ENCODE peak calls at places on chromosomes 12 and 14, in five cellular contexts. R is transverse colon, B is K562, L is uterus, H is colonic mucosa. D is an unnamed sample.
A peak's percentile ranks its signal among the peaks of the same experiment; 100 is the strongest.

GRCh38 chr14:97726661-97727060 is 929.5 kb downstream of the VRK1 start:
- DNase-seq in R (no peak), B (no peak), L (no peak), H (no peak), D (no peak)

GRCh38 chr12:46374286-46374685 is 1.7 kb upstream of the SLC38A2 start:
- DNase-seq in R (no peak), B (no peak), L (no peak), H (no peak), D (no peak)

GRCh38 chr12:24854017-24854416 is 94.9 kb downstream of the BCAT1 start:
- DNase-seq in R (no peak), B (no peak), L (no peak), H (no peak), D (no peak)

GRCh38 chr12:65696227-65696626 is 128.1 kb upstream of the HMGA2 start:
- DNase-seq in R (no peak), B (no peak), L (no peak), H (no peak), D (no peak)

GRCh38 chr14:52711666-52712065 is 4.7 kb downstream of the PSMC6 start:
- DNase-seq in R (no peak), B (no peak), L (no peak), H (no peak), D (no peak)

GRCh38 chr12:109772622-109773321 is 59.1 kb downstream of the FAM222A start:
- DNase-seq in R (no peak), B (no peak), L (no peak), H (no peak), D (no peak)

GRCh38 chr12:130254476-130255276 is 83.0 kb upstream of the PIWIL1 start:
- DNase-seq in R (no peak), B (no peak), L (no peak), H (no peak), D (no peak)

GRCh38 chr12:1934831-1935230 is 16.4 kb upstream of the CACNA2D4 start:
- DNase-seq in R (no peak), B (no peak), L (no peak), H (peak; percentile 17), D (no peak)

GRCh38 chr12:88242161-88242925 is 100.2 kb downstream of the TMTC3 start:
- DNase-seq in R (no peak), B (no peak), L (no peak), H (no peak), D (no peak)

GRCh38 chr12:17975239-17975638 is 114.8 kb downstream of the RERGL start:
- DNase-seq in R (no peak), B (no peak), L (no peak), H (no peak), D (no peak)

GRCh38 chr12:10175849-10176641 is 2.8 kb upstream of the TMEM52B start:
- DNase-seq in R (peak; percentile 10), B (no peak), L (no peak), H (peak; percentile 22), D (no peak)

GRCh38 chr12:10170199-10170598 is 1.7 kb downstream of the OLR1 start:
- DNase-seq in R (no peak), B (no peak), L (no peak), H (no peak), D (no peak)

GRCh38 chr12:10174986-10175614 is 3.2 kb upstream of the OLR1 start:
- DNase-seq in R (no peak), B (no peak), L (no peak), H (no peak), D (no peak)

GRCh38 chr12:10169094-10169493 is 2.8 kb downstream of the OLR1 start:
- DNase-seq in R (no peak), B (no peak), L (no peak), H (no peak), D (no peak)

DNA sequence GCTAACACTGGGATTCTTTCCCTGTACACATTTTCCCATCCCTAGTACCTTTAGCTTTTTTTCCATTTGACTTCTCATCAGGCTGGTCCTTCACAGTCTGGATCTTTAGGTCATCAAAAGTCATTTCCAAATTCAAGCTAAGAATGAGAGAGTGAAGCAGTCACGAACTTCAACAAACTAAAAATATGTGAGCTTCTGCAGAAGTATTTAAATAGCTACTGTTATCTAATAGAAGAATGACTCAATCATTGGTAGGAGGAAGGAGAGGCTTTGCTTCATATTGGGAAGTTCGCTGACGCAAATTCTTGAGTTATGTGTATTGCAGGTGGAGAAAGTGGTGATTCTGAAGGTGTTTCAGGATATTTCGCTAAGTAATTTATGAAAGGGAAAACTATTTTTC is at the start of gene OLR1:
- DNase-seq in R (no peak), B (no peak), L (no peak), H (no peak), D (no peak)
- H3K4me3 ChIP-seq in R (no peak within 1 kb of the TSS), B (no peak within 1 kb of the TSS), L (no peak within 1 kb of the TSS), H (no peak within 1 kb of the TSS), D (no peak within 1 kb of the TSS)

DNA sequence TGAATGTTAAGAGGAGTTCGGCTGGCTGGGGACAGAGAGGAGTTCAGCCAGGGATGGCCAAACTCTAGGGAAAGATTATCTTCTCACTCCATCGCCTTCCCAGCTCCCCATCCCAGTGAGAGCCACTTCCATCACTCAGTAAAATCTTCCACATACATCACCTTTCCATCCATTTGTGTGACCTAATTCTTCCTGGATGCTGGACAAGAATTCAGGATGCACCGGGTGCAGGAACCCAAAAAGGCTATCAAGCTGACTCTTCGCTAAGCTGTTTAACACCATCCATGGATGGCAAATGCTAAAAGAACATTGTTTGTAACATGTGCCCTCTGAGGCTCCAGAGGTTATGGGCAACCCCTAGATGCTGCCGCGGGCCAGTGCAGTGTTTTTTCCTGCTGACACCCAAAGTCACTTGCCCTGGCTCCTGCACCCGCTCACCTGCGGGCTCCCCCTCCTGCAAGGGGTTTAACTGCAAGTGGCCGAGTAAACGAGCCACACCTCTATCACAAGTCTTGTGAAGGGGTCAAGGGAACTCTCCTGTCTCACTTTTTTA is 216.0 kb upstream of the NPAS3 start:
- DNase-seq in R (no peak), B (no peak), L (no peak), H (no peak), D (no peak)
- H3K27ac ChIP-seq in R (no peak overlapping the region), B (no peak overlapping the region), L (no peak overlapping the region), H (no peak overlapping the region), D (no peak overlapping the region)

GRCh38 chr14:104975481-104976197 is 2.5 kb downstream of the AHNAK2 start:
- DNase-seq in R (no peak), B (no peak), L (no peak), H (no peak), D (no peak)

GRCh38 chr14:104976198-104977007 is 1.8 kb downstream of the AHNAK2 start:
- DNase-seq in R (peak; percentile 91), B (peak; percentile 71), L (peak; percentile 79), H (peak; percentile 91), D (no peak)

GRCh38 chr14:104977681-104978647 is at the start of gene AHNAK2:
- DNase-seq in R (peak; percentile 79), B (peak; percentile 87), L (peak; percentile 74), H (peak; percentile 75), D (peak; percentile 54)

GRCh38 chr14:104978774-104979691 is 859 bp upstream of the AHNAK2 start:
- DNase-seq in R (no peak), B (no peak), L (no peak), H (peak; percentile 20), D (no peak)

DNA sequence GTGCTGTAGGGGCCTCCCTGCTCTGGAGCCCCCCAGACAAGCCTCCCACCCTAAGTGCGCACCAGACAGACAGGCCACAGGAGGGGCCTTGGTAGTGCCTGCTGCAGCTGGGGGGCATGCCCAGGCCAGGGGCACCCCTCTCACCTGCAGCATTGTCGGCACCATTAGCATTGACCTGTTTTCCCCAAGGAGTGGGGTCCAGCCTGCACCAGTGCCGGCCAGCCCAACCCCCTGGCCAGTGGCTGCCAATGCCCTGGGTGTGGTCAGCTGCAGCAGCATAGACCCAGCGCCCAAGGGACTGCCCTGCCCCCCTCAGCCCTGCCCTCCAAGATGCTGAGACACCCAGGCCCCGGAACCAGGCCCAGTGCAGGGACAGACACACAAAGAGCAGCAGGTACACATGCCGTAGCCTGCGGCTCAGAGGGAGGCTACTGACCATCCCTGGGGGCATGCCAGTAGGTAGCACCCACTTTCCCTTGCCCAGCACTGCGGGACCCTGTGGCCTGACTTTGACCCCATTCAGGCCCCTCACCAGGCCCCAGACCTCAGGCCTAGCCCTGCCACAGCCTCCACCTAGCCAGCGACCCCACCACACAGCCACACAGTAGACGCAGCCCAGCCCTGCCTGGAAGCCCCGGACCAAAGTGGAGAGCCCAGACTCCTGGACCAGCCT is 1.0 kb downstream of the AHNAK2 start:
- DNase-seq in R (no peak), B (no peak), L (no peak), H (no peak), D (no peak)
- H3K4me1 ChIP-seq in R (peaks cover 59% of the 10 kb centered on the region), B (peaks cover 7% of the 10 kb centered on the region), L (peaks cover 46% of the 10 kb centered on the region), H (peaks cover 35% of the 10 kb centered on the region), D (no peaks in the 10 kb centered on the region)

DNA sequence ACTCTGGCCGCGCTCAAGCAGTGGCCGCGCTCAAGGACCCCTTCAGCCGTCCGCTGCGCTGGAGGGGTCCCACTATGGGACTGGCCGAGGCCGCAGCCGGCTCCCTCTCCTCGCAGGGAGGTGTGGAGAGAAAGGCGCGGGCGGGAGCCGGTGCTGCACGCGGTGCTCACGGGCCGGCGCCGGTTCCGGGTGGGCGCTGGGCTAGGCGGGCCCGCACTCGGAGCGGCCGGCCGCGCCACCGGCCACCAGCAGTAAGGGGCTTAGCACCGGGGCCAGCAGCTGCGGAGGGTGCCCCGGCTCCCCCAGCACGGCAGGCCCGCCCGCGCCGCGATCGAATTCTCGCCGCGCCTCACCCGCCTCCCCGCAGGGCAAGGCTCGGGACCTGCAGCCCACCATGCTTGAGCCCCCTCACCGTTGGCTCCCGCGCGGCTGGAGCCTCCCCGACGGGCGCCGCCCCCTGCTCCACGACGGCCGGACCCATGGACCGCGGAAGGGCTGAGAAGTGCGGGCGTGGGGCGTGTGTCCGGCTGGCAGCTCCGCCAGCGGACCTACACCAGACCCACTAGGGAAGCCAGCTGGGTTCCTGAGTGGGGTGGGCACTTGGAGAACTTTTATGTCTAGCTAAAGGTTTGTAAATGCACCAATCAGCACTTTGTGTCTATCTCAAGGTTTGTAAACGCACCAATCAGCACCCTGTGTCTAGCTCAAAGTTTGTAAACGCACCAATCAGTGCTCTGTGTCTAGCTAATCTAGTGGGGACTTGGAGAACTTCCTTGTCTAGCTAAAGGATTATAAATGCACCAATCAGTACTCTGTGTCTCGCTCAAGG is 49.5 kb downstream of the KLHL28 start:
- DNase-seq in R (no peak), B (no peak), L (peak; percentile 19), H (no peak), D (no peak)
- H3K4me3 ChIP-seq in R (peak overlapping the region; percentile 30), B (no peak overlapping the region), L (peak overlapping the region; percentile 13), H (peak overlapping the region; percentile 36), D (no peak overlapping the region)

GRCh38 chr14:32472512-32473472 is 143.7 kb downstream of the AKAP6 start:
- DNase-seq in R (no peak), B (no peak), L (no peak), H (no peak), D (no peak)
- H3K27ac ChIP-seq in R (peak overlapping the region; percentile 49), B (no peak overlapping the region), L (no peak overlapping the region), H (peak overlapping the region; percentile 13), D (no peak overlapping the region)

DNA sequence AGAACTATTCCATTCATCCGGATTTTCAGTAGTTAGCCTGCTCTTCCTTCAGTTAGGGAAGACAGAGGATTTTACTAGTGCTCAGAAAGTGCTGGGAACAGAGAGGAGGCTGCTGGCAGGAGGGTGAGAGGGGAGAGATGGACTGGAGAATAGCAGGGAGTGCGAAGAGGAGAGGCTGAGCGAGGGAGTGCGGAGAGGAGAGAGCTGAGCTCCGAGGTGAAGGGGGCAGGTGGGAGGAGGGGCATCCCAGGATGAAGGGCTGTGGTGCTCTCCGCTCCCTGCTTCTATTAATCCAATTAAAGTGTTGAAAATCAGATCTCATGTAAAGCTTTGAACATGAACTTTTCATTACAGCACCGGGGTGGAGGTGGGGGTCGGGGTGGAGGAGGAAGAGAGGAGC is 20.4 kb upstream of the SMOC1 start:
- DNase-seq in R (no peak), B (no peak), L (no peak), H (no peak), D (no peak)
- H3K4me1 ChIP-seq in R (no peaks in the 10 kb centered on the region), B (no peaks in the 10 kb centered on the region), L (no peaks in the 10 kb centered on the region), H (no peaks in the 10 kb centered on the region), D (no peaks in the 10 kb centered on the region)

GRCh38 chr12:203462-204260 is 10.3 kb downstream of the SLC6A12 start:
- DNase-seq in R (no peak), B (peak; percentile 22), L (peak; percentile 31), H (no peak), D (no peak)
- H3K4me3 ChIP-seq in R (peak overlapping the region; percentile 24), B (peak overlapping the region; percentile 33), L (peak overlapping the region; percentile 26), H (peak overlapping the region; percentile 26), D (peak overlapping the region; percentile 53)

D was measured in iPS DF 6.9.